ENCODE peak calls at places on chromosomes 12 and 14, in ten cellular contexts. O is PC-9, Z is cardiac muscle cell, X is astrocyte of the spinal cord, V is kidney epithelial cell, W is tibial nerve, M is foreskin fibroblast, F is endothelial cell, Y is A673, J is glutamatergic neuron. B is an unnamed sample.

GRCh38 chr12:27176765-27177164 is 67.3 kb upstream of the STK38L start:
- DNase-seq in O (no peak), Z (no peak), X (peak; percentile 69), V (no peak), W (no peak), M (peak; percentile 74), F (no peak), Y (no peak), J (no peak), B (peak; percentile 65)

GRCh38 chr14:100393362-100393761 is 70.2 kb downstream of the SLC25A47 start:
- DNase-seq in O (no peak), Z (no peak), X (no peak), V (no peak), W (no peak), M (no peak), F (no peak), Y (no peak), J (no peak), B (no peak)

GRCh38 chr12:52277486-52278245 is 3.2 kb downstream of the KRT86 start:
- DNase-seq in O (no peak), Z (peak; percentile 8), X (no peak), V (no peak), W (no peak), M (no peak), F (no peak), Y (no peak), J (no peak), B (no peak)

GRCh38 chr12:44227601-44228000 is 391.7 kb downstream of the TMEM117 start:
- DNase-seq in O (no peak), Z (no peak), X (no peak), V (no peak), W (no peak), M (peak; percentile 4), F (no peak), Y (no peak), J (no peak), B (no peak)

GRCh38 chr12:58190624-58191023 is 249.3 kb downstream of the ATP23 start:
- DNase-seq in O (no peak), Z (no peak), X (no peak), V (no peak), W (no peak), M (no peak), F (no peak), Y (no peak), J (no peak), B (no peak)

GRCh38 chr12:8644345-8645248 is 18.0 kb downstream of the MFAP5 start:
- DNase-seq in O (no peak), Z (no peak), X (no peak), V (no peak), W (no peak), M (no peak), F (no peak), Y (no peak), J (no peak), B (peak; percentile 82)

GRCh38 chr12:94326727-94327126 is 132.9 kb downstream of the CEP83 start:
- DNase-seq in O (no peak), Z (no peak), X (peak; percentile 73), V (peak; percentile 45), W (no peak), M (peak; percentile 63), F (no peak), Y (no peak), J (no peak), B (peak; percentile 2)

GRCh38 chr14:88005050-88005481 is at the start of gene GPR65:
- DNase-seq in O (no peak), Z (no peak), X (no peak), V (no peak), W (no peak), M (no peak), F (no peak), Y (no peak), J (no peak), B (peak; percentile 64)

GRCh38 chr12:108840605-108841328 is 16.6 kb downstream of the SSH1 start:
- DNase-seq in O (no peak), Z (no peak), X (peak; percentile 69), V (no peak), W (no peak), M (peak; percentile 55), F (no peak), Y (no peak), J (no peak), B (no peak)

GRCh38 chr12:96041181-96041580 is 5.8 kb upstream of the LTA4H start:
- DNase-seq in O (no peak), Z (no peak), X (no peak), V (no peak), W (no peak), M (no peak), F (no peak), Y (no peak), J (no peak), B (no peak)

GRCh38 chr12:108879615-108880254 is at the start of gene DAO:
- DNase-seq in O (no peak), Z (no peak), X (no peak), V (no peak), W (no peak), M (no peak), F (no peak), Y (no peak), J (no peak), B (no peak)

GRCh38 chr12:64890873-64891468 is 66.5 kb downstream of the TBC1D30 start:
- DNase-seq in O (no peak), Z (peak; percentile 81), X (peak; percentile 67), V (no peak), W (no peak), M (peak; percentile 80), F (no peak), Y (peak; percentile 73), J (no peak), B (no peak)

GRCh38 chr14:51094282-51094821 is 553 bp downstream of the TRIM9 start:
- DNase-seq in O (no peak), Z (peak; percentile 32), X (no peak), V (no peak), W (no peak), M (peak; percentile 20), F (peak; percentile 20), Y (peak; percentile 33), J (peak; percentile 37), B (peak; percentile 48)

DNA sequence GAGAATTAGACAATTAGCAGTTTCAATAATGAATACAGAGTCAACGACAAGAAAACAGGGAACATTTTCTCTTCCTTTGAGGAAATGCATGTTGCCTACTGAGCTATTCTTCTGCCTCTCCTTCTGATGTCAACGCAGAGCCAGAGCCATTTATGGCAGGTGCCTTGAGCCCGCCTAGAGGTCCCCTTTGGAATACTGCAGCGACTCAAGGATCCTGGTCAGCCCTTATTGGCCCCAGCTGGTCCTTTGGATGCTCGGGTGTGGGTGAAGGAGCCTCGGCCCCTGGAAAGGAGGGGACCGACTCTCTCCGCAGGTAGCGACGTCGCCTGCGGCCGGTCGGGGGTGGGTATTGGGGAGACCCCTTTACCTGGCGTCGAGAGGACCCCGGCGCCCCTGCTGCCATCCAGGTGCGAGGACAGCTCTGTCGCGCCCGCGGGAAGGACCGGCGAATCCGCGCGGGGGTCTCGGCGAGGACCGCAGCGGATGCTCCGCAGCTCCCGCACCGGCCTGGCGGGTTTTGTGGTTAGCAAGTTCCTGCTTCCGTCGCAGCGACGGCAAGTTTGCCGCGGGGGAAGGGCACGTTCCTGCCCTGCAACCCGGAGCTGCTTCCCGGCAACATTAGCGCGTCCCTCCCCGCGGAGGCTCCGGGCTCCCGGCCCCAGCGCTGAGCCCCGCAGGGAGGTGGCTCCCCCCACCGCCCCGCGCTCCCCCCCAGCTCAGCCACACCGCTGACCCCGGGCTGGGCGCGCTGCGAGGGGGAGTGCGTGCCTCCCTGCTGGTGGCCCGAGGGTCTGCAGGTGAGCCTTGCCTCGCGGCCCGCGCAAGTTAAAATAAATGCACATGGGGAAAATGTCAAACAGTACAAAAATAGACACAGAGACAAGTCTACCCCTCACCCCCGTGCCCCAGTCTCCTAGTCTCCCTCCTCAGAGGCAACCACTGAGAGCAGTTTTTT is at the start of gene MANSC1:
- DNase-seq in O (peak; percentile 60), Z (peak; percentile 66), X (no peak), V (no peak), W (no peak), M (peak; percentile 71), F (peak; percentile 64), Y (peak; percentile 69), J (peak; percentile 69), B (peak; percentile 54)
- TF ChIP-seq CTCF in O (peak; percentile 45), Z (peak; percentile 45), X (peak; percentile 45), V (peak; percentile 43), W (peak; percentile 58), M (peak; percentile 32), F (peak; percentile 72), Y (peak; percentile 43), J (peak; percentile 84), B (peak; percentile 86)

DNA sequence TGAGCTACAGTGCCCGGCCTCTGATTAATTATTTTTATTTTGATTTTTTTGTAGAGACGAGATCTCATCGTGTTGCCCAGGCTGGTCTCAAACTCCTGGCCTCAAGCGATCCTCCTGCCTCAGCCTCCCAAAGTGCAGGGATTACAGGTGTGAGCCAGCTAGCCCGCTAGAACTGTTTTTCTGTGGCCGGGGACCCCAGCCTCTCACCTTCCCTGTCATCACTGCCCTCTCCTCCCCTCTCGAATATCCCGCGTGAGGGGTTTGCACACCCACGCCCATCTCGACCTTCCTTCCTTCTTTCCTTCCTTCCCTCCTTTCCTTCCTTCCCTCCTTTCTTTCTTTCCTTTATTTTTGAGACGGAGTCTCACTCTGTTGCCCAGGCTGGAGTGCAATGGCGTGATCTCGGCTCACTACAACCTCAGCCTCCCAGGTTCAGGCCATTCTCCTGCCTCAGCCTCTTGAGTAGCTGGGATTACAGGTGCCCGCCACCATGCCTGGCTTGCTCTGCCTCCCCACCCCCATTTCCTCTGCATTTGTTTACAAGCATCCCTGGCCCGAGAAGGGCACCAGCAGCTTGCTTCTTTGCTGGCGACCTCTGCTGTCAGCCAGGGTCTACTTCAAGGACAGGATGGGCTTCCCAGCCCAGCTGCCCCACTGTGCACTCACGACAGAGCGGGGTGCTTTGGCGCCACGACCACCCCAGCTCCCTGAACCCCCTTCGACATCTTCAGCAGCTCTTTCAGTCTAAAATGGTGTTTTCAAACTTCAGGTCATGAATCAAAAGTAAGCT is 4.3 kb upstream of the TRAF3 start:
- DNase-seq in O (no peak), Z (peak; percentile 41), X (no peak), V (no peak), W (no peak), M (peak; percentile 50), F (peak; percentile 63), Y (no peak), J (peak; percentile 62), B (no peak)
- TF ChIP-seq CTCF in O (no peak), Z (peak; percentile 29), X (no peak), V (peak; percentile 31), W (no peak), M (peak; percentile 14), F (no peak), Y (peak; percentile 18), J (no peak), B (no peak)

GRCh38 chr12:13962699-13963098 is 18.7 kb downstream of the GRIN2B start:
- DNase-seq in O (peak; percentile 8), Z (peak; percentile 4), X (no peak), V (no peak), W (no peak), M (no peak), F (no peak), Y (peak; percentile 57), J (peak; percentile 27), B (no peak)
- TF ChIP-seq CTCF in O (peak; percentile 45), Z (no peak), X (peak; percentile 29), V (peak; percentile 54), W (no peak), M (no peak), F (no peak), Y (peak; percentile 66), J (peak; percentile 60), B (no peak)

DNA sequence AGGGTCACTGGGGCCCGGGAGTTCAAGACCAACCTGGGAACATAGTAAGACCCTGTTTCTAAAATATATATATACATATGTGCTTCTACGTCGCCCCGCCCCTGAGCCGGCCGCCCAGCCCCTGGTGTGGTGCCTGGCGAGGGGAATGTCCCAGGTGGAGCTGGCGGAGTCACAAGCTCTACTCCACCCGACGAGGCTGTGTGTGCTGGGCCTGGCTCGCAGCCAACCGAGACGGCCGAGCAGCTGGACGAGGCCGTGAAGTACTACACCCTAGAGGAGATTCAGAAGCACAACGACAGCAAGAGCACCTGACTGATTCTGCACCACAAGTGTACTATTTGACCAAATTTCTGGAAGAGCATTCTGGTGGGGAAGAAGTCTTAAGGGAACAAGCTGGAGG is 22.1 kb upstream of the ITPK1 start:
- DNase-seq in O (no peak), Z (peak; percentile 61), X (no peak), V (no peak), W (no peak), M (no peak), F (no peak), Y (no peak), J (peak; percentile 38), B (no peak)
- TF ChIP-seq CTCF in O (no peak), Z (peak; percentile 14), X (no peak), V (no peak), W (no peak), M (no peak), F (no peak), Y (no peak), J (no peak), B (no peak)

B was measured in activated CD8-positive, alpha-beta T cell treated with anti-CD3 and anti-CD28 coated beads for 36 hours.